ENCODE peak calls at places on chromosome 6, in four cellular contexts. One of them, this sample, is unnamed.
A peak's percentile ranks its signal among the peaks of the same experiment; 100 is the strongest.

GRCh38 chr6:11120273-11121005 is 8.9 kb upstream of the ERVFRD-1 start:
- DNase-seq in OCI-LY7: no peak
- DNase-seq in CD8-positive, alpha-beta memory T cell: no peak
- DNase-seq in heart left ventricle: no peak
- DNase-seq in this sample: no peak

GRCh38 chr6:162675503-162675902 is 52.1 kb downstream of the PRKN start:
- DNase-seq in OCI-LY7: no peak
- DNase-seq in heart left ventricle: no peak
- DNase-seq in CD8-positive, alpha-beta memory T cell: no peak
- DNase-seq in this sample: no peak

GRCh38 chr6:125952764-125953501 is 3.6 kb upstream of the HINT3 start:
- DNase-seq in heart left ventricle: no peak
- DNase-seq in OCI-LY7: peak; percentile 18
- DNase-seq in CD8-positive, alpha-beta memory T cell: no peak
- DNase-seq in this sample: peak; percentile 26

GRCh38 chr6:16639689-16640480 is 121.4 kb downstream of the ATXN1 start:
- DNase-seq in OCI-LY7: no peak
- DNase-seq in CD8-positive, alpha-beta memory T cell: no peak
- DNase-seq in heart left ventricle: no peak
- DNase-seq in this sample: no peak

GRCh38 chr6:169752074-169752623 is 727 bp downstream of the ERMARD start:
- DNase-seq in CD8-positive, alpha-beta memory T cell: no peak
- DNase-seq in OCI-LY7: peak; percentile 21
- DNase-seq in heart left ventricle: no peak
- DNase-seq in this sample: no peak

GRCh38 chr6:37042139-37042538 is 36.7 kb downstream of the FGD2 start:
- DNase-seq in CD8-positive, alpha-beta memory T cell: no peak
- DNase-seq in heart left ventricle: no peak
- DNase-seq in OCI-LY7: no peak
- DNase-seq in this sample: no peak

GRCh38 chr6:37060195-37060559 is 54.7 kb downstream of the FGD2 start:
- DNase-seq in CD8-positive, alpha-beta memory T cell: no peak
- DNase-seq in OCI-LY7: no peak
- DNase-seq in heart left ventricle: no peak
- DNase-seq in this sample: no peak

GRCh38 chr6:111921108-111921507 is 47.9 kb upstream of the FYN start:
- DNase-seq in heart left ventricle: no peak
- DNase-seq in OCI-LY7: no peak
- DNase-seq in CD8-positive, alpha-beta memory T cell: no peak
- DNase-seq in this sample: no peak

GRCh38 chr6:142692942-142693341 is 252.0 kb downstream of the HIVEP2 start:
- DNase-seq in heart left ventricle: peak; percentile 63
- DNase-seq in OCI-LY7: peak; percentile 70
- DNase-seq in CD8-positive, alpha-beta memory T cell: peak; percentile 52
- DNase-seq in this sample: peak; percentile 30

GRCh38 chr6:133697666-133698065 is 191.2 kb upstream of the TCF21 start:
- DNase-seq in OCI-LY7: no peak
- DNase-seq in CD8-positive, alpha-beta memory T cell: no peak
- DNase-seq in heart left ventricle: no peak
- DNase-seq in this sample: no peak

GRCh38 chr6:10112871-10113584 is 301.8 kb downstream of the TFAP2A start:
- DNase-seq in CD8-positive, alpha-beta memory T cell: no peak
- DNase-seq in heart left ventricle: no peak
- DNase-seq in OCI-LY7: no peak
- DNase-seq in this sample: no peak

GRCh38 chr6:47180633-47181032 is 129.1 kb downstream of the TNFRSF21 start:
- DNase-seq in heart left ventricle: no peak
- DNase-seq in OCI-LY7: no peak
- DNase-seq in CD8-positive, alpha-beta memory T cell: no peak
- DNase-seq in this sample: no peak

GRCh38 chr6:170445487-170445886 is 107.6 kb downstream of the PSMB1 start:
- DNase-seq in heart left ventricle: no peak
- DNase-seq in CD8-positive, alpha-beta memory T cell: no peak
- DNase-seq in OCI-LY7: no peak
- DNase-seq in this sample: no peak

GRCh38 chr6:160766657-160767018 is 64.6 kb downstream of the PLG start:
- DNase-seq in OCI-LY7: no peak
- DNase-seq in CD8-positive, alpha-beta memory T cell: no peak
- DNase-seq in heart left ventricle: no peak
- DNase-seq in this sample: no peak

GRCh38 chr6:81844686-81845085 is 92.2 kb upstream of the TENT5A start:
- DNase-seq in CD8-positive, alpha-beta memory T cell: no peak
- DNase-seq in OCI-LY7: no peak
- DNase-seq in heart left ventricle: no peak
- DNase-seq in this sample: no peak

GRCh38 chr6:124658053-124658452 is 304.2 kb upstream of the RNF217 start:
- DNase-seq in heart left ventricle: no peak
- DNase-seq in CD8-positive, alpha-beta memory T cell: no peak
- DNase-seq in OCI-LY7: no peak
- DNase-seq in this sample: no peak

GRCh38 chr6:82205793-82206425 is 41.6 kb downstream of the IBTK start:
- DNase-seq in CD8-positive, alpha-beta memory T cell: no peak
- DNase-seq in heart left ventricle: peak; percentile 12
- DNase-seq in OCI-LY7: no peak
- DNase-seq in this sample: no peak

GRCh38 chr6:156848533-156848932 is 71.4 kb downstream of the ARID1B start:
- DNase-seq in OCI-LY7: no peak
- DNase-seq in CD8-positive, alpha-beta memory T cell: no peak
- DNase-seq in heart left ventricle: peak; percentile 88
- DNase-seq in this sample: no peak

GRCh38 chr6:169472786-169473416 is 219.3 kb upstream of the THBS2 start:
- DNase-seq in CD8-positive, alpha-beta memory T cell: no peak
- DNase-seq in heart left ventricle: no peak
- DNase-seq in OCI-LY7: no peak
- DNase-seq in this sample: no peak

GRCh38 chr6:111482236-111482958 is 621 bp downstream of the REV3L start:
- DNase-seq in heart left ventricle: peak; percentile 52
- DNase-seq in CD8-positive, alpha-beta memory T cell: peak; percentile 48
- DNase-seq in OCI-LY7: peak; percentile 70
- DNase-seq in this sample: no peak

GRCh38 chr6:145705561-145705960 is 29.8 kb downstream of the EPM2A start:
- DNase-seq in CD8-positive, alpha-beta memory T cell: no peak
- DNase-seq in OCI-LY7: no peak
- DNase-seq in heart left ventricle: no peak
- DNase-seq in this sample: no peak

GRCh38 chr6:166957805-166958076 is 1.4 kb upstream of the RNASET2 start:
- DNase-seq in CD8-positive, alpha-beta memory T cell: no peak
- DNase-seq in heart left ventricle: no peak
- DNase-seq in OCI-LY7: peak; percentile 29
- DNase-seq in this sample: no peak
- H3K4me3 ChIP-seq in CD8-positive, alpha-beta memory T cell: peak overlapping the region; percentile 91
- H3K4me3 ChIP-seq in heart left ventricle: peak overlapping the region; percentile 95
- H3K4me3 ChIP-seq in OCI-LY7: peak overlapping the region; percentile 79
- H3K4me3 ChIP-seq in this sample: no peak overlapping the region

GRCh38 chr6:41892921-41893564 is 2.1 kb downstream of the USP49 start:
- DNase-seq in OCI-LY7: no peak
- DNase-seq in CD8-positive, alpha-beta memory T cell: no peak
- DNase-seq in heart left ventricle: no peak
- DNase-seq in this sample: peak; percentile 12
- H3K4me3 ChIP-seq in OCI-LY7: peak overlapping the region; percentile 88
- H3K4me3 ChIP-seq in CD8-positive, alpha-beta memory T cell: no peak overlapping the region
- H3K4me3 ChIP-seq in heart left ventricle: no peak overlapping the region
- H3K4me3 ChIP-seq in this sample: no peak overlapping the region

DNA sequence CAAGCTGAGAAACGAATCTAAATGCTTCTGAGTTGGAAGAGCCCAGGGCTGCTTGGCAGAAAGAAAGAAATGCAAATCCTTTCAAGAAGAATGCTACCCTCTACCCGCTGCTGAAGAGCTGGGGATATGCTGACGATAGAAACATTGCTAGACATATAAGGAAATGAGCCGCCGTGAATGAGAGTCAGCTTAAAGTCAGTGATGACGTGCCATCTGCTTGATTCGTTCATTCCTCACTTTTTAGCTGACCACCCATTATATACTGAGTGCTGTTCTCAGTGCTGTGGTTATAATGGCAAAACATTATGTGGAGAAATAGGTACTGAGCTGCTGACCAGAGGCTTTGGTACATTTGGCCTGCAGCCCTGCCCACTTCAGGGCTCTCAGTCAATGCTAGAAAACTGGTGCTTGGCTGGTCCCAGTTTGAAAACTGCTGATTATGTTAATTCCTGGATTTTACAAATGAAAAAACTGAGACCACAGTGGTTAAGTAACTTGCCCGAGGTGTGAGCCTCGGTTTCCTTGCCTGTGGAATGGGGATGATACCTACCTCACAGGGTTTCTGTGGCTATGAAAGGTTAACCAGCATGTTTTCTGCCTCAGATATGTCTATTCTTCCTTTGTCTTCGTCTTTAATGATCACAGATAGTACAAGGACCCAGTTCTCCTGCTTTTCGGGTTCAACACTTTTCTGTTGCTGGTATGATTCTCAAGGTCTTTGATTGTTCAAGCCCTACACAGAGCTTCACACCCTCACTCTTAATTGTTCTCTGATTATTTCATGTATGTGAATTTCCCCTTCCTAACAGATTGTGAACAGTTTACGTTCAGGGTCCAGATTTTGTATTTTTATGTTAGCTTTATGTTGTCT is 27.7 kb upstream of the TULP4 start:
- DNase-seq in OCI-LY7: no peak
- DNase-seq in heart left ventricle: no peak
- DNase-seq in CD8-positive, alpha-beta memory T cell: peak; percentile 36
- DNase-seq in this sample: no peak
- H3K4me3 ChIP-seq in OCI-LY7: no peak overlapping the region
- H3K4me3 ChIP-seq in heart left ventricle: no peak overlapping the region
- H3K4me3 ChIP-seq in CD8-positive, alpha-beta memory T cell: no peak overlapping the region
- H3K4me3 ChIP-seq in this sample: no peak overlapping the region

DNA sequence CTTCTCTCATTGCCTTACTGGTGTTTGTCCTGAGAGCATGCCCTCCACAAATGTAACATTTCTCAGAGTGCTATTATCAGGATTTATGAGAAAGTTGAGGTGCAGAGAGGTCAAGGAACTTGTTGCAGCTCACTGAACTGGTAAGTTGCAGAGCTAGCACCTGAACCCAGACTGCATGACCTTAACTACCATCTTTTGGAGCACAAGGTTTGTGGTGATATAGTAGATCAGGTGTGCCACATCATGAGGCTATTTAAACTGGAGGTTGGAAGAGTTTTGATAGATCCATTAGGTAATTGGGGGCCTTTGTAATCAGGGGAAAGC is 112.0 kb upstream of the CITED2 start:
- DNase-seq in CD8-positive, alpha-beta memory T cell: no peak
- DNase-seq in OCI-LY7: no peak
- DNase-seq in heart left ventricle: no peak
- DNase-seq in this sample: no peak
- H3K4me3 ChIP-seq in CD8-positive, alpha-beta memory T cell: no peak overlapping the region
- H3K4me3 ChIP-seq in OCI-LY7: no peak overlapping the region
- H3K4me3 ChIP-seq in heart left ventricle: no peak overlapping the region
- H3K4me3 ChIP-seq in this sample: no peak overlapping the region

GRCh38 chr6:3795836-3796395 is 44.4 kb upstream of the PXDC1 start:
- DNase-seq in OCI-LY7: no peak
- DNase-seq in heart left ventricle: no peak
- DNase-seq in CD8-positive, alpha-beta memory T cell: no peak
- DNase-seq in this sample: no peak

GRCh38 chr6:3796396-3796795 is 44.9 kb upstream of the PXDC1 start:
- DNase-seq in OCI-LY7: no peak
- DNase-seq in CD8-positive, alpha-beta memory T cell: no peak
- DNase-seq in heart left ventricle: peak; percentile 70
- DNase-seq in this sample: no peak

GRCh38 chr6:3798211-3798909 is 46.8 kb upstream of the PXDC1 start:
- DNase-seq in heart left ventricle: no peak
- DNase-seq in OCI-LY7: no peak
- DNase-seq in CD8-positive, alpha-beta memory T cell: no peak
- DNase-seq in this sample: no peak

GRCh38 chr6:3799731-3800130 is 48.2 kb upstream of the PXDC1 start:
- DNase-seq in OCI-LY7: no peak
- DNase-seq in heart left ventricle: no peak
- DNase-seq in CD8-positive, alpha-beta memory T cell: no peak
- DNase-seq in this sample: no peak

DNA sequence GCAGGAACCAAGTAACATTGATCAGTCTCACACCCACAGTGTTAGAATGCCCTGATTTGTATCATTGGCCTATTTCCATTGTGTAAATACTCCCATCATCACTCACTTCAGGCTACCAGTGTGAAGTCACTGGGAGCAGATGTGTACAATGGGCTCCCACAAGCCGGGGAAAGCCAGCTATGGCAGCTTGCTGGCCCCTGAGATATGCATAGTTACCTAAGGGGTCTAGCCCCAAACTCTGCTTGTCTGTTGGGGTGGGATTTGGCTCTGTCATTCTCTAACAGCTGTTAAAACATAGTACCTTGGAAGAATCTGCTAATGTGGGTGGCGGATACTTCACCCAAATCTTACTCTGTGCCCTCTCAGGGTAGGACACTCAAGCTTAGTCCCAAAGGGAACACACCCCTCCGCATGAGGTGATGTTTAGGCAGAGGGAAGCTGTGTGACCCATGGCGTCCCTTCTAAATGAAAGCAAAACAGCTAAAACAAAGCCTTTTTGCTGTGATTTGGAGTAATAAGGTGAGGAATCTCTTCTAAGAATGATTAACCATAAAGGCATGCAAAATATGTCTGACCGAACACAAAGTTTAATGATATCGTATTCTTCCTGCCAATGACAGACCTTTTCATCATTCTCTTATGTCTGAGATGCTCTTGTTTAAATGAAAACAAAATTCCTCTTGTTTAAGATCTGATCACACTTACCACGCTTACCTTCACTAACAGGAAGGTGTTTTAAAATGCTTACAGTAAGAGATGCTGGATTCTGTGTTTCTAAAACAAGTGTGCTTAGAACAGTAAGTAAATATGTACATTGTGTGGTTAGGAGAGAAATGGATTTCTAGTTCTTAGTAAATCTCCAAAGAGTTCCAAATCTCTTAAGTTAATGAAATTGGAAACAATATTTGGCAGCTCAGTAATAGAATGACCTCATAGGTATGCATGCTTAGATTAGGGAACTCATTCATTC is 46.0 kb upstream of the PXDC1 start:
- DNase-seq in heart left ventricle: no peak
- DNase-seq in OCI-LY7: no peak
- DNase-seq in CD8-positive, alpha-beta memory T cell: no peak
- DNase-seq in this sample: no peak
- H3K4me3 ChIP-seq in heart left ventricle: no peak overlapping the region
- H3K4me3 ChIP-seq in OCI-LY7: no peak overlapping the region
- H3K4me3 ChIP-seq in CD8-positive, alpha-beta memory T cell: no peak overlapping the region
- H3K4me3 ChIP-seq in this sample: no peak overlapping the region

DNA sequence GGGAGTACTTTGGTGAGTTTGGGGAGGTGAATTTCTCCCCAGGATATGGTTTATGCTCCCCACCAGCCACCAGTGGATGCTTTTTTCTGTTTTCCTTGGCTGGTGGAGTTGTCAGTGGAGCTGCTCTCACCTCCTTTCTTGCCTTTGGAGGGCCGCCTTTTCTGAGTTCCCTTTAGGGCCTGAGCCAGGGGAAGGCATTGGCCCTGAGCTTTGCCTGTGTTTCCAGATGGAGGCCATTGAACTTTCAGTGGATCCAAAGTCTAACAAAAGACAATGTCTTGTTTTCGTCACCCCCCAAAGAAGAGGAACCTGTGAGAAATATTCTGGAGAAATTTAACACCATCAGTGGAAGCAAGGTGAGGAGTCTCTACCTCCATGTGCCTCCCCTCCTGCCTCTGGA is 4.4 kb upstream of the TMEM14A start:
- DNase-seq in heart left ventricle: no peak
- DNase-seq in CD8-positive, alpha-beta memory T cell: no peak
- DNase-seq in OCI-LY7: no peak
- DNase-seq in this sample: no peak
- H3K4me3 ChIP-seq in heart left ventricle: no peak overlapping the region
- H3K4me3 ChIP-seq in CD8-positive, alpha-beta memory T cell: no peak overlapping the region
- H3K4me3 ChIP-seq in OCI-LY7: peak overlapping the region; percentile 81
- H3K4me3 ChIP-seq in this sample: no peak overlapping the region